ENCODE peak calls at places on chromosomes 16 and 17, in nine cellular contexts. One of them, this sample, is unnamed.

GRCh38 chr16:66653581-66654350 is 42.8 kb downstream of the CMTM4 start:
- DNase-seq in WTC11: no peak
- DNase-seq in stimulated activated CD4-positive, alpha-beta T cell treated with anti-CD3 and anti-CD28 coated beads, Interleukin-4, amount 100 ng/mL, for 1 hour: no peak
- DNase-seq in GF-D8: peak
- DNase-seq in Peyer's patch: no peak
- DNase-seq in heart left ventricle: no peak
- DNase-seq in Calu3: no peak
- DNase-seq in mammary epithelial cell: no peak
- DNase-seq in NCI-H774: no peak
- DNase-seq in this sample: no peak

GRCh38 chr16:3734758-3735221 is 17.5 kb upstream of the TRAP1 start:
- DNase-seq in WTC11: no peak
- DNase-seq in stimulated activated CD4-positive, alpha-beta T cell treated with anti-CD3 and anti-CD28 coated beads, Interleukin-4, amount 100 ng/mL, for 1 hour: no peak
- DNase-seq in GF-D8: no peak
- DNase-seq in Peyer's patch: no peak
- DNase-seq in heart left ventricle: no peak
- DNase-seq in Calu3: no peak
- DNase-seq in mammary epithelial cell: no peak
- DNase-seq in NCI-H774: no peak
- DNase-seq in this sample: no peak

GRCh38 chr17:57408064-57408811 is 151.9 kb downstream of the MSI2 start:
- DNase-seq in WTC11: peak
- DNase-seq in stimulated activated CD4-positive, alpha-beta T cell treated with anti-CD3 and anti-CD28 coated beads, Interleukin-4, amount 100 ng/mL, for 1 hour: no peak
- DNase-seq in GF-D8: peak
- DNase-seq in Peyer's patch: no peak
- DNase-seq in heart left ventricle: no peak
- DNase-seq in Calu3: peak
- DNase-seq in mammary epithelial cell: no peak
- DNase-seq in NCI-H774: peak
- DNase-seq in this sample: no peak

GRCh38 chr17:65463242-65463641 is 98.2 kb downstream of the AXIN2 start:
- DNase-seq in WTC11: no peak
- DNase-seq in stimulated activated CD4-positive, alpha-beta T cell treated with anti-CD3 and anti-CD28 coated beads, Interleukin-4, amount 100 ng/mL, for 1 hour: no peak
- DNase-seq in GF-D8: no peak
- DNase-seq in Peyer's patch: no peak
- DNase-seq in heart left ventricle: peak
- DNase-seq in Calu3: no peak
- DNase-seq in mammary epithelial cell: peak
- DNase-seq in NCI-H774: no peak
- DNase-seq in this sample: no peak

GRCh38 chr17:30263552-30264333 is 28.0 kb downstream of the BLMH start:
- DNase-seq in WTC11: no peak
- DNase-seq in stimulated activated CD4-positive, alpha-beta T cell treated with anti-CD3 and anti-CD28 coated beads, Interleukin-4, amount 100 ng/mL, for 1 hour: no peak
- DNase-seq in GF-D8: no peak
- DNase-seq in Peyer's patch: no peak
- DNase-seq in heart left ventricle: no peak
- DNase-seq in Calu3: no peak
- DNase-seq in mammary epithelial cell: no peak
- DNase-seq in NCI-H774: no peak
- DNase-seq in this sample: no peak

GRCh38 chr17:60874772-60875171 is 197.1 kb downstream of the BCAS3 start:
- DNase-seq in WTC11: no peak
- DNase-seq in stimulated activated CD4-positive, alpha-beta T cell treated with anti-CD3 and anti-CD28 coated beads, Interleukin-4, amount 100 ng/mL, for 1 hour: no peak
- DNase-seq in GF-D8: no peak
- DNase-seq in Peyer's patch: no peak
- DNase-seq in heart left ventricle: no peak
- DNase-seq in Calu3: no peak
- DNase-seq in mammary epithelial cell: no peak
- DNase-seq in NCI-H774: no peak
- DNase-seq in this sample: no peak

GRCh38 chr16:73565263-73565662 is 517.3 kb upstream of the ZFHX3 start:
- DNase-seq in WTC11: no peak
- DNase-seq in stimulated activated CD4-positive, alpha-beta T cell treated with anti-CD3 and anti-CD28 coated beads, Interleukin-4, amount 100 ng/mL, for 1 hour: no peak
- DNase-seq in GF-D8: no peak
- DNase-seq in Peyer's patch: no peak
- DNase-seq in heart left ventricle: no peak
- DNase-seq in Calu3: peak
- DNase-seq in mammary epithelial cell: no peak
- DNase-seq in NCI-H774: no peak
- DNase-seq in this sample: peak

GRCh38 chr17:81735181-81736102 is 23.4 kb downstream of the SLC25A10 start:
- DNase-seq in WTC11: no peak
- DNase-seq in stimulated activated CD4-positive, alpha-beta T cell treated with anti-CD3 and anti-CD28 coated beads, Interleukin-4, amount 100 ng/mL, for 1 hour: no peak
- DNase-seq in GF-D8: peak
- DNase-seq in Peyer's patch: peak
- DNase-seq in heart left ventricle: no peak
- DNase-seq in Calu3: peak
- DNase-seq in mammary epithelial cell: peak
- DNase-seq in NCI-H774: peak
- DNase-seq in this sample: no peak

GRCh38 chr16:14286381-14287230 is 215.5 kb downstream of the MRTFB start:
- DNase-seq in WTC11: peak
- DNase-seq in stimulated activated CD4-positive, alpha-beta T cell treated with anti-CD3 and anti-CD28 coated beads, Interleukin-4, amount 100 ng/mL, for 1 hour: peak
- DNase-seq in GF-D8: no peak
- DNase-seq in Peyer's patch: peak
- DNase-seq in heart left ventricle: no peak
- DNase-seq in Calu3: no peak
- DNase-seq in mammary epithelial cell: no peak
- DNase-seq in NCI-H774: no peak
- DNase-seq in this sample: no peak

GRCh38 chr17:21001111-21001812 is 41.5 kb downstream of the USP22 start:
- DNase-seq in WTC11: no peak
- DNase-seq in stimulated activated CD4-positive, alpha-beta T cell treated with anti-CD3 and anti-CD28 coated beads, Interleukin-4, amount 100 ng/mL, for 1 hour: no peak
- DNase-seq in GF-D8: no peak
- DNase-seq in Peyer's patch: no peak
- DNase-seq in heart left ventricle: no peak
- DNase-seq in Calu3: no peak
- DNase-seq in mammary epithelial cell: no peak
- DNase-seq in NCI-H774: no peak
- DNase-seq in this sample: no peak

GRCh38 chr16:88540346-88540977 is 29.7 kb upstream of the ZC3H18 start:
- DNase-seq in WTC11: no peak
- DNase-seq in stimulated activated CD4-positive, alpha-beta T cell treated with anti-CD3 and anti-CD28 coated beads, Interleukin-4, amount 100 ng/mL, for 1 hour: no peak
- DNase-seq in GF-D8: no peak
- DNase-seq in Peyer's patch: no peak
- DNase-seq in heart left ventricle: no peak
- DNase-seq in Calu3: no peak
- DNase-seq in mammary epithelial cell: no peak
- DNase-seq in NCI-H774: no peak
- DNase-seq in this sample: no peak

GRCh38 chr17:50493744-50494143 is 14.5 kb upstream of the MYCBPAP start:
- DNase-seq in WTC11: no peak
- DNase-seq in stimulated activated CD4-positive, alpha-beta T cell treated with anti-CD3 and anti-CD28 coated beads, Interleukin-4, amount 100 ng/mL, for 1 hour: no peak
- DNase-seq in GF-D8: no peak
- DNase-seq in Peyer's patch: no peak
- DNase-seq in heart left ventricle: no peak
- DNase-seq in Calu3: no peak
- DNase-seq in mammary epithelial cell: no peak
- DNase-seq in NCI-H774: no peak
- DNase-seq in this sample: no peak

GRCh38 chr17:9140550-9141422 is 119.5 kb downstream of the NTN1 start:
- DNase-seq in WTC11: no peak
- DNase-seq in stimulated activated CD4-positive, alpha-beta T cell treated with anti-CD3 and anti-CD28 coated beads, Interleukin-4, amount 100 ng/mL, for 1 hour: no peak
- DNase-seq in GF-D8: no peak
- DNase-seq in Peyer's patch: no peak
- DNase-seq in heart left ventricle: no peak
- DNase-seq in Calu3: no peak
- DNase-seq in mammary epithelial cell: no peak
- DNase-seq in NCI-H774: no peak
- DNase-seq in this sample: no peak

GRCh38 chr16:90044111-90044551 is 24.9 kb upstream of the DBNDD1 start:
- DNase-seq in WTC11: no peak
- DNase-seq in stimulated activated CD4-positive, alpha-beta T cell treated with anti-CD3 and anti-CD28 coated beads, Interleukin-4, amount 100 ng/mL, for 1 hour: no peak
- DNase-seq in GF-D8: no peak
- DNase-seq in Peyer's patch: no peak
- DNase-seq in heart left ventricle: no peak
- DNase-seq in Calu3: peak
- DNase-seq in mammary epithelial cell: peak
- DNase-seq in NCI-H774: no peak
- DNase-seq in this sample: no peak

GRCh38 chr17:78040561-78041400 is 82.3 kb downstream of the TNRC6C start:
- DNase-seq in WTC11: no peak
- DNase-seq in stimulated activated CD4-positive, alpha-beta T cell treated with anti-CD3 and anti-CD28 coated beads, Interleukin-4, amount 100 ng/mL, for 1 hour: peak
- DNase-seq in GF-D8: no peak
- DNase-seq in Peyer's patch: peak
- DNase-seq in heart left ventricle: peak
- DNase-seq in Calu3: peak
- DNase-seq in mammary epithelial cell: peak
- DNase-seq in NCI-H774: peak
- DNase-seq in this sample: no peak

GRCh38 chr17:46917516-46917915 is 5.4 kb upstream of the GOSR2 start:
- DNase-seq in WTC11: no peak
- DNase-seq in stimulated activated CD4-positive, alpha-beta T cell treated with anti-CD3 and anti-CD28 coated beads, Interleukin-4, amount 100 ng/mL, for 1 hour: no peak
- DNase-seq in GF-D8: no peak
- DNase-seq in Peyer's patch: no peak
- DNase-seq in heart left ventricle: no peak
- DNase-seq in Calu3: no peak
- DNase-seq in mammary epithelial cell: no peak
- DNase-seq in NCI-H774: no peak
- DNase-seq in this sample: no peak

GRCh38 chr17:81328925-81329278 is 33.8 kb upstream of the SLC38A10 start:
- DNase-seq in WTC11: no peak
- DNase-seq in stimulated activated CD4-positive, alpha-beta T cell treated with anti-CD3 and anti-CD28 coated beads, Interleukin-4, amount 100 ng/mL, for 1 hour: no peak
- DNase-seq in GF-D8: no peak
- DNase-seq in Peyer's patch: no peak
- DNase-seq in heart left ventricle: no peak
- DNase-seq in Calu3: peak
- DNase-seq in mammary epithelial cell: peak
- DNase-seq in NCI-H774: no peak
- DNase-seq in this sample: no peak

GRCh38 chr17:21463204-21463661 is 87.1 kb downstream of the KCNJ12 start:
- DNase-seq in WTC11: no peak
- DNase-seq in stimulated activated CD4-positive, alpha-beta T cell treated with anti-CD3 and anti-CD28 coated beads, Interleukin-4, amount 100 ng/mL, for 1 hour: no peak
- DNase-seq in GF-D8: no peak
- DNase-seq in Peyer's patch: no peak
- DNase-seq in heart left ventricle: no peak
- DNase-seq in Calu3: no peak
- DNase-seq in mammary epithelial cell: no peak
- DNase-seq in NCI-H774: no peak
- DNase-seq in this sample: no peak

GRCh38 chr17:354651-355556 is 2.3 kb upstream of the RPH3AL start:
- DNase-seq in WTC11: no peak
- DNase-seq in stimulated activated CD4-positive, alpha-beta T cell treated with anti-CD3 and anti-CD28 coated beads, Interleukin-4, amount 100 ng/mL, for 1 hour: no peak
- DNase-seq in GF-D8: no peak
- DNase-seq in Peyer's patch: no peak
- DNase-seq in heart left ventricle: no peak
- DNase-seq in Calu3: no peak
- DNase-seq in mammary epithelial cell: no peak
- DNase-seq in NCI-H774: peak
- DNase-seq in this sample: no peak

GRCh38 chr16:89295915-89296314 is 78.4 kb downstream of the ZNF778 start:
- DNase-seq in WTC11: no peak
- DNase-seq in stimulated activated CD4-positive, alpha-beta T cell treated with anti-CD3 and anti-CD28 coated beads, Interleukin-4, amount 100 ng/mL, for 1 hour: no peak
- DNase-seq in GF-D8: no peak
- DNase-seq in Peyer's patch: no peak
- DNase-seq in heart left ventricle: no peak
- DNase-seq in Calu3: no peak
- DNase-seq in mammary epithelial cell: no peak
- DNase-seq in NCI-H774: no peak
- DNase-seq in this sample: no peak

GRCh38 chr16:63702981-63703590 is 1418.8 kb downstream of the CDH11 start:
- DNase-seq in WTC11: peak
- DNase-seq in stimulated activated CD4-positive, alpha-beta T cell treated with anti-CD3 and anti-CD28 coated beads, Interleukin-4, amount 100 ng/mL, for 1 hour: no peak
- DNase-seq in GF-D8: no peak
- DNase-seq in Peyer's patch: no peak
- DNase-seq in heart left ventricle: no peak
- DNase-seq in Calu3: no peak
- DNase-seq in mammary epithelial cell: no peak
- DNase-seq in NCI-H774: no peak
- DNase-seq in this sample: no peak

GRCh38 chr17:5800131-5800530 is 215.8 kb upstream of the NLRP1 start:
- DNase-seq in WTC11: no peak
- DNase-seq in stimulated activated CD4-positive, alpha-beta T cell treated with anti-CD3 and anti-CD28 coated beads, Interleukin-4, amount 100 ng/mL, for 1 hour: no peak
- DNase-seq in GF-D8: no peak
- DNase-seq in Peyer's patch: no peak
- DNase-seq in heart left ventricle: no peak
- DNase-seq in Calu3: no peak
- DNase-seq in mammary epithelial cell: no peak
- DNase-seq in NCI-H774: no peak
- DNase-seq in this sample: no peak

GRCh38 chr17:4944163-4944553 is 4.1 kb downstream of the RNF167 start:
- DNase-seq in WTC11: no peak
- DNase-seq in stimulated activated CD4-positive, alpha-beta T cell treated with anti-CD3 and anti-CD28 coated beads, Interleukin-4, amount 100 ng/mL, for 1 hour: no peak
- DNase-seq in GF-D8: peak
- DNase-seq in Peyer's patch: peak
- DNase-seq in heart left ventricle: no peak
- DNase-seq in Calu3: no peak
- DNase-seq in mammary epithelial cell: no peak
- DNase-seq in NCI-H774: no peak
- DNase-seq in this sample: no peak

This sample was measured in iPS DF 6.9.